ENCODE peak calls at places on chromosome 11, in five cellular contexts. H is PC-3, Y is hypothalamus, Z is small intestine, G is GM04504. I is an unnamed sample.

GRCh38 chr11:73121692-73122091 is 20.4 kb downstream of the FCHSD2 start:
- DNase-seq in H (no peak), Y (no peak), Z (no peak), G (no peak), I (no peak)

GRCh38 chr11:74141274-74141695 is 29.5 kb downstream of the C2CD3 start:
- DNase-seq in H (peak), Y (no peak), Z (peak), G (no peak), I (no peak)

GRCh38 chr11:72354356-72355115 is 79.8 kb downstream of the CLPB start:
- DNase-seq in H (peak), Y (no peak), Z (no peak), G (no peak), I (no peak)

GRCh38 chr11:1638344-1638743 is 8.8 kb downstream of the KRTAP5-5 start:
- DNase-seq in H (no peak), Y (no peak), Z (no peak), G (no peak), I (no peak)

GRCh38 chr11:11968511-11969280 is 39.7 kb downstream of the DKK3 start:
- DNase-seq in H (no peak), Y (no peak), Z (no peak), G (peak), I (no peak)

GRCh38 chr11:10500263-10500601 is 40.8 kb downstream of the RNF141 start:
- DNase-seq in H (no peak), Y (no peak), Z (no peak), G (no peak), I (no peak)

GRCh38 chr11:112477929-112478317 is 217.3 kb upstream of the PLET1 start:
- DNase-seq in H (peak), Y (no peak), Z (no peak), G (no peak), I (no peak)

GRCh38 chr11:117356126-117356761 is 28.6 kb downstream of the CEP164 start:
- DNase-seq in H (peak), Y (no peak), Z (no peak), G (no peak), I (no peak)

I was measured in substantia nigra.